ENCODE peak calls at places on chromosomes 16 and 17, in four cellular contexts. O is neuronal stem cell, G is aorta, C is AG04450. N is an unnamed sample.

GRCh38 chr17:39186481-39187002 is 10.9 kb downstream of the CACNB1 start:
- DNase-seq in O (no peak), G (no peak), C (no peak), N (no peak)

GRCh38 chr16:29821663-29822115 is 1.4 kb downstream of the MVP start:
- DNase-seq in O (no peak), G (no peak), C (no peak), N (peak; percentile 56)

GRCh38 chr16:4323071-4323844 is 7.4 kb downstream of the GLIS2 start:
- DNase-seq in O (no peak), G (peak; percentile 76), C (no peak), N (peak; percentile 80)

GRCh38 chr17:49053171-49053829 is 56.1 kb downstream of the IGF2BP1 start:
- DNase-seq in O (no peak), G (no peak), C (no peak), N (no peak)

GRCh38 chr17:2259769-2260536 is 43.6 kb downstream of the SMG6 start:
- DNase-seq in O (no peak), G (no peak), C (no peak), N (no peak)

GRCh38 chr16:50203681-50204080 is 50.6 kb downstream of the TENT4B start:
- DNase-seq in O (no peak), G (no peak), C (no peak), N (no peak)

GRCh38 chr17:50314456-50315011 is 31.4 kb upstream of the XYLT2 start:
- DNase-seq in O (no peak), G (peak; percentile 23), C (no peak), N (no peak)

GRCh38 chr17:6752068-6752909 is 3.6 kb upstream of the XAF1 start:
- DNase-seq in O (no peak), G (no peak), C (peak; percentile 98), N (peak; percentile 60)

GRCh38 chr16:72182976-72183375 is 11.0 kb upstream of the PMFBP1 start:
- DNase-seq in O (no peak), G (no peak), C (no peak), N (no peak)

GRCh38 chr17:80316927-80317705 is 56.5 kb downstream of the RNF213 start:
- DNase-seq in O (no peak), G (peak; percentile 73), C (no peak), N (no peak)

GRCh38 chr17:76515291-76515949 is 14.2 kb upstream of the RHBDF2 start:
- DNase-seq in O (no peak), G (peak; percentile 90), C (peak; percentile 65), N (peak; percentile 68)

GRCh38 chr17:63693411-63694113 is 6.4 kb downstream of the LIMD2 start:
- DNase-seq in O (no peak), G (no peak), C (no peak), N (no peak)

GRCh38 chr16:86010680-86011141 is 111.7 kb downstream of the IRF8 start:
- DNase-seq in O (no peak), G (peak; percentile 39), C (no peak), N (no peak)

GRCh38 chr17:76537288-76537577 is 276 bp downstream of the CYGB start:
- DNase-seq in O (no peak), G (no peak), C (no peak), N (no peak)

GRCh38 chr17:55870044-55870443 is 119.2 kb downstream of the PCTP start:
- DNase-seq in O (no peak), G (no peak), C (no peak), N (no peak)

GRCh38 chr17:79870540-79870939 is 31.3 kb upstream of the CBX4 start:
- DNase-seq in O (no peak), G (peak; percentile 56), C (no peak), N (no peak)

GRCh38 chr17:50055426-50056216 is at the start of gene ITGA3:
- DNase-seq in O (peak; percentile 81), G (peak; percentile 94), C (no peak), N (peak; percentile 92)

GRCh38 chr16:11052080-11052808 is 107.9 kb downstream of the CLEC16A start:
- DNase-seq in O (no peak), G (no peak), C (no peak), N (no peak)

GRCh38 chr16:19001788-19002187 is 18.1 kb downstream of the TMC7 start:
- DNase-seq in O (no peak), G (no peak), C (no peak), N (no peak)

GRCh38 chr16:50814541-50814940 is 72.7 kb downstream of the CYLD start:
- DNase-seq in O (no peak), G (no peak), C (no peak), N (no peak)

GRCh38 chr16:46817961-46818360 is 13.0 kb downstream of the C16orf87 start:
- DNase-seq in O (no peak), G (no peak), C (no peak), N (peak; percentile 51)

GRCh38 chr17:69828087-69828486 is 246.9 kb upstream of the KCNJ16 start:
- DNase-seq in O (no peak), G (no peak), C (no peak), N (peak; percentile 77)

GRCh38 chr16:46620265-46621005 is 744 bp downstream of the SHCBP1 start:
- DNase-seq in O (no peak), G (no peak), C (no peak), N (no peak)

GRCh38 chr17:81432873-81433451 is 37.7 kb downstream of the BAHCC1 start:
- DNase-seq in O (no peak), G (no peak), C (no peak), N (no peak)

GRCh38 chr16:20899503-20900298 is 457 bp downstream of the DCUN1D3 start:
- DNase-seq in O (peak; percentile 17), G (no peak), C (no peak), N (peak; percentile 43)

GRCh38 chr17:41518789-41519449 is at the start of gene KRT15:
- DNase-seq in O (no peak), G (no peak), C (no peak), N (no peak)

GRCh38 chr17:27241346-27241946 is 52.5 kb upstream of the WSB1 start:
- DNase-seq in O (no peak), G (no peak), C (no peak), N (no peak)

GRCh38 chr16:6643083-6643686 is 689.5 kb upstream of the RBFOX1 start:
- DNase-seq in O (peak; percentile 70), G (no peak), C (peak; percentile 1), N (peak; percentile 80)

GRCh38 chr16:19330801-19331484 is 45.4 kb downstream of the CLEC19A start:
- DNase-seq in O (no peak), G (no peak), C (no peak), N (peak; percentile 89)

GRCh38 chr17:44779211-44780025 is 20.6 kb downstream of the ADAM11 start:
- DNase-seq in O (peak; percentile 73), G (peak; percentile 93), C (peak; percentile 52), N (peak; percentile 79)

GRCh38 chr17:83086907-83087787 is 7.7 kb downstream of the METRNL start:
- DNase-seq in O (no peak), G (no peak), C (no peak), N (no peak)

GRCh38 chr17:31919802-31920525 is 16.8 kb upstream of the SUZ12 start:
- DNase-seq in O (no peak), G (no peak), C (peak; percentile 34), N (no peak)

GRCh38 chr17:59418732-59419166 is 87.3 kb downstream of the YPEL2 start:
- DNase-seq in O (no peak), G (peak; percentile 16), C (no peak), N (peak; percentile 33)

GRCh38 chr16:54207837-54208236 is 78.8 kb downstream of the IRX3 start:
- DNase-seq in O (no peak), G (no peak), C (no peak), N (no peak)

GRCh38 chr17:20291853-20292252 is 175.5 kb downstream of the LGALS9B start:
- DNase-seq in O (no peak), G (no peak), C (no peak), N (no peak)

GRCh38 chr16:89123001-89123830 is 29.6 kb downstream of the ACSF3 start:
- DNase-seq in O (no peak), G (peak; percentile 67), C (no peak), N (no peak)
- H3K27ac ChIP-seq in O (no peak overlapping the region), G (no peak overlapping the region), C (no peak overlapping the region), N (no peak overlapping the region)

GRCh38 chr16:70693231-70693671 is 7.4 kb upstream of the MTSS2 start:
- DNase-seq in O (no peak), G (no peak), C (no peak), N (no peak)

GRCh38 chr16:70695351-70696070 is 9.7 kb upstream of the MTSS2 start:
- DNase-seq in O (no peak), G (no peak), C (no peak), N (no peak)

GRCh38 chr16:70694517-70695218 is 8.8 kb upstream of the MTSS2 start:
- DNase-seq in O (no peak), G (no peak), C (no peak), N (peak; percentile 62)

GRCh38 chr16:70692481-70693203 is 6.8 kb upstream of the MTSS2 start:
- DNase-seq in O (no peak), G (no peak), C (no peak), N (no peak)

GRCh38 chr16:70694088-70694487 is 8.2 kb upstream of the MTSS2 start:
- DNase-seq in O (no peak), G (no peak), C (peak; percentile 55), N (peak; percentile 77)
- H3K27ac ChIP-seq in O (peak overlapping the region; percentile 3), G (peak overlapping the region; percentile 97), C (peak overlapping the region; percentile 77), N (peak overlapping the region; percentile 70)

GRCh38 chr17:47959825-47960655 is 2.4 kb upstream of the PRR15L start:
- DNase-seq in O (no peak), G (no peak), C (no peak), N (no peak)
- H3K27ac ChIP-seq in O (no peak overlapping the region), G (no peak overlapping the region), C (no peak overlapping the region), N (no peak overlapping the region)

GRCh38 chr17:28471127-28471453 is 2.4 kb upstream of the SLC13A2 start:
- DNase-seq in O (no peak), G (no peak), C (no peak), N (no peak)

GRCh38 chr17:28469376-28469775 is 4.1 kb upstream of the SLC13A2 start:
- DNase-seq in O (no peak), G (no peak), C (no peak), N (no peak)

GRCh38 chr17:28468781-28469180 is 4.7 kb upstream of the SLC13A2 start:
- DNase-seq in O (no peak), G (no peak), C (no peak), N (no peak)

GRCh38 chr17:28471531-28472342 is 1.7 kb upstream of the SLC13A2 start:
- DNase-seq in O (no peak), G (no peak), C (no peak), N (no peak)

DNA sequence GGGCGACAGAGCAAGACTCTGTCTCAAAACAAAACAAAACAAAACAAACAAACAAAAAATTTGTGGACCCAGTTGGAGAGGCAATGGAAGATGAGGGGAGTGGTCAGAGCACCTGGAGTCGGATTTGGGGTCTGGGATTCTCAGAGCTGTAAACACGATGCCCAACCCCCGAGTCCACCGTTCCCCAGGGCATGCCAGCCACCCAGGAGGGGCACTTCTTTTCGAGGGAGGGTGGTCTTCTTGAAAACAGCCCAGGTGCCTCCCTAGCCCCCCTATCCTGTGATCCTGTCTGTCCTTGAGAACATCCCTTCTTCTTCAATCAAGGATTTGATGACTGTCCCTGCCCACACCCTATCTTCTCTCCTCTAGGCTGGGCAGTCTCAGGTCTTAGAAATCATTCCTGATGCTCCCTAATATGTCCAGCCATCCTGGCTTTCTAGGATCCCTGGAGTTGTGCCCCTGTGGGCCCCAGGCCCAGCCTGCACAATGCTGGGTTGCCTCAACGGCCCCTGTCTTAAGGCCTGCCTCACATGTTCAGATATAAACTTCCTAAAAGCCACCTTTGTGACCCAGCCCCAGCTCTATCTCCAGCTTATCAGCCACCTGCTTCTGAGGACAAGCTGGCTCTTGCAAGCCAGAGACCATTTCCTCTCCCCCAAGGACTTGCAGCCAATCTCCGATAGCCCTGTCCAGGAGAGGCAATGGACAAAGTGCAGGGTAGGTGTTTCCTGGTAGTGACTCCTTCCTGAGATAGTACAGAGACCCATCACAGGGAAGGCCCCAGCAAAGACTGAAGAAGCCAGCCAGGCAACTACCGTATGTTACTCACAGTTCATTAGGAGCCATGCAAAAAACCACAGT is 2.9 kb upstream of the SLC13A2 start:
- DNase-seq in O (no peak), G (no peak), C (no peak), N (no peak)
- H3K27ac ChIP-seq in O (no peak overlapping the region), G (no peak overlapping the region), C (no peak overlapping the region), N (no peak overlapping the region)

GRCh38 chr16:69763557-69763942 is 1.4 kb downstream of the WWP2 start:
- DNase-seq in O (no peak), G (no peak), C (no peak), N (peak; percentile 64)
- H3K27ac ChIP-seq in O (no peak overlapping the region), G (no peak overlapping the region), C (no peak overlapping the region), N (peak overlapping the region; percentile 90)

N was measured in adrenal gland.